ENCODE peak calls at places on chromosomes 6 and 20, in ten cellular contexts. L, P, A, D, F, T, E, K, W and I are unnamed samples.

GRCh38 chr6:16318538-16318937 is 80.2 kb downstream of the GMPR start:
- DNase-seq in L (peak; percentile 23), P (no peak), A (peak; percentile 90), D (no peak), F (peak; percentile 60), T (peak; percentile 43), E (no peak), K (no peak), W (no peak), I (no peak)

GRCh38 chr6:73180076-73180717 is 45.1 kb downstream of the KHDC1L start:
- DNase-seq in L (no peak), P (no peak), A (peak; percentile 25), D (no peak), F (peak; percentile 21), T (no peak), E (no peak), K (no peak), W (no peak), I (no peak)

GRCh38 chr6:134035823-134036296 is 16.6 kb downstream of the SLC2A12 start:
- DNase-seq in L (no peak), P (no peak), A (peak; percentile 64), D (no peak), F (peak; percentile 98), T (peak; percentile 65), E (no peak), K (peak; percentile 38), W (no peak), I (no peak)

GRCh38 chr6:139256087-139256486 is 35.7 kb downstream of the TXLNB start:
- DNase-seq in L (no peak), P (no peak), A (peak; percentile 83), D (no peak), F (no peak), T (peak; percentile 82), E (no peak), K (no peak), W (no peak), I (peak; percentile 71)

GRCh38 chr6:42104095-42104806 is 38.2 kb downstream of the C6orf132 start:
- DNase-seq in L (peak; percentile 80), P (no peak), A (no peak), D (peak; percentile 87), F (no peak), T (peak; percentile 90), E (peak; percentile 88), K (peak; percentile 56), W (peak; percentile 78), I (peak; percentile 88)

GRCh38 chr6:641225-641985 is 15.5 kb downstream of the HUS1B start:
- DNase-seq in L (no peak), P (no peak), A (no peak), D (no peak), F (no peak), T (no peak), E (no peak), K (no peak), W (no peak), I (no peak)

GRCh38 chr6:11803596-11803981 is 25.0 kb upstream of the ADTRP start:
- DNase-seq in L (no peak), P (no peak), A (no peak), D (no peak), F (no peak), T (no peak), E (no peak), K (no peak), W (no peak), I (no peak)

GRCh38 chr20:45500022-45500421 is 15.4 kb downstream of the SPINT3 start:
- DNase-seq in L (no peak), P (no peak), A (no peak), D (no peak), F (no peak), T (no peak), E (no peak), K (no peak), W (no peak), I (no peak)

GRCh38 chr6:122129313-122130025 is 270.0 kb upstream of the HSF2 start:
- DNase-seq in L (no peak), P (no peak), A (no peak), D (no peak), F (no peak), T (no peak), E (peak; percentile 78), K (no peak), W (no peak), I (no peak)

GRCh38 chr20:62741701-62742491 is 33.3 kb downstream of the NTSR1 start:
- DNase-seq in L (peak; percentile 16), P (no peak), A (no peak), D (no peak), F (no peak), T (no peak), E (no peak), K (no peak), W (no peak), I (no peak)

GRCh38 chr20:496126-496696 is 33.9 kb upstream of the TBC1D20 start:
- DNase-seq in L (no peak), P (no peak), A (peak; percentile 49), D (no peak), F (no peak), T (peak; percentile 27), E (no peak), K (no peak), W (no peak), I (no peak)

GRCh38 chr20:10379761-10380160 is 54.3 kb downstream of the MKKS start:
- DNase-seq in L (no peak), P (no peak), A (no peak), D (no peak), F (no peak), T (no peak), E (no peak), K (no peak), W (no peak), I (no peak)

GRCh38 chr6:122553697-122554096 is 56.5 kb upstream of the PKIB start:
- DNase-seq in L (no peak), P (no peak), A (no peak), D (no peak), F (no peak), T (no peak), E (no peak), K (no peak), W (no peak), I (no peak)

GRCh38 chr20:12012241-12013222 is 94.8 kb downstream of the BTBD3 start:
- DNase-seq in L (no peak), P (peak; percentile 54), A (peak; percentile 52), D (peak; percentile 58), F (peak; percentile 51), T (peak; percentile 69), E (peak; percentile 88), K (peak; percentile 81), W (no peak), I (peak; percentile 64)

DNA sequence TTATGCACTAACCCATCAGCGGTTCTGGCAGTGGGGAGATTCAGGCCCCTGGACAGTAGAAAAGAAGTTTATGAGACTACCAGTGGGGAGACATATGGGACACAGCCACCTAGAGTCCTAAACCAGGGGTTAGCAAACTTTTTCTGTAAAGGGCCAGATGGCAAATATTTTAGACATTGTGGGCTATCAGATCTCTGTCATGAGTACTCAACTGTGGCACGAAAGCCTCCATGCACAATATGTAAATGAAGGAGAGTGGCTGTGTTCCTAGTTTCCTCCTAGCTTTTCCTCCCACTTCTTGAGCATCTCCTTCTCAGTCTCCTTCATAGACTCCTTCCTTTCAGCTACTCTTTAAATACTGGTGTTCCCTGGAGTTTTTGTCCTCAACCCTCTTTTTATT is 3.3 kb upstream of the HLA-DMA start:
- DNase-seq in L (no peak), P (no peak), A (no peak), D (no peak), F (no peak), T (no peak), E (no peak), K (no peak), W (no peak), I (no peak)
- H3K27ac ChIP-seq in L (no peak overlapping the region), P (no peak overlapping the region), A (no peak overlapping the region), D (no peak overlapping the region), F (no peak overlapping the region), T (no peak overlapping the region), E (no peak overlapping the region), K (no peak overlapping the region), W (no peak overlapping the region), I (no peak overlapping the region)

GRCh38 chr6:83176256-83176655 is 16.8 kb downstream of the PGM3 start:
- DNase-seq in L (no peak), P (no peak), A (no peak), D (no peak), F (no peak), T (no peak), E (no peak), K (no peak), W (no peak), I (no peak)
- H3K36me3 ChIP-seq in L (no peaks in the 10 kb centered on the region), P (peaks cover 91% of the 10 kb centered on the region), A (peaks cover 47% of the 10 kb centered on the region), D (peaks cover 8% of the 10 kb centered on the region), F (peaks cover 24% of the 10 kb centered on the region), T (peaks cover 39% of the 10 kb centered on the region), E (peaks cover 6% of the 10 kb centered on the region), K (peaks cover 3% of the 10 kb centered on the region), W (peaks cover 15% of the 10 kb centered on the region), I (no peaks in the 10 kb centered on the region)

GRCh38 chr6:35048631-35049083 is 92.5 kb downstream of the TCP11 start:
- DNase-seq in L (peak; percentile 65), P (peak; percentile 30), A (peak; percentile 94), D (peak; percentile 49), F (no peak), T (peak; percentile 86), E (peak; percentile 58), K (peak; percentile 87), W (peak; percentile 17), I (peak; percentile 61)

GRCh38 chr6:35050291-35050987 is 90.7 kb downstream of the TCP11 start:
- DNase-seq in L (no peak), P (peak; percentile 11), A (no peak), D (no peak), F (no peak), T (no peak), E (no peak), K (no peak), W (no peak), I (no peak)

GRCh38 chr6:35048031-35048613 is 93.0 kb downstream of the TCP11 start:
- DNase-seq in L (peak; percentile 48), P (peak; percentile 19), A (no peak), D (peak; percentile 84), F (no peak), T (no peak), E (peak; percentile 51), K (no peak), W (no peak), I (peak; percentile 59)

GRCh38 chr6:35049885-35050284 is 91.3 kb downstream of the TCP11 start:
- DNase-seq in L (peak; percentile 71), P (peak; percentile 66), A (peak; percentile 93), D (no peak), F (no peak), T (peak; percentile 79), E (no peak), K (no peak), W (no peak), I (peak; percentile 64)

DNA sequence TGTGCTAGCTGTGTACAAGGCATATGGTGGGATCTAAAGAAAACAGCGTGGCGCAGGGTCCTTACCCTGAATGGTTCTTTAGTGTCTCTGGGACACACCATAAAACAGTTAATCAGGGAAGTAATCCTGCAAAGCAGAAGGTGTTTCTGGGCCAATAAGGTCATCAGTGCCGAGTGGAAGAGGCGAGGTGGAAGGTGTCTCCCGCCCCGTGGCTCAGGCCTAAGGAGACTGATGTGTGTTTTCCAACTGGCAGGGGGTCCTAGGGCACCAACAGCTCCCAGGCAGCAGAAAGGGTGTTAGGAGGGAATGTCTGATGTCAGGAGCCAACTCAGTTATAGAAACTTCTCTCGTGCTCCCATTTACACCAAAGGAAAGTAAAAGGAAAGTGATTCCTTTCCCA is 91.8 kb downstream of the TCP11 start:
- DNase-seq in L (no peak), P (no peak), A (no peak), D (no peak), F (no peak), T (no peak), E (no peak), K (no peak), W (no peak), I (no peak)
- H3K27ac ChIP-seq in L (peak overlapping the region; percentile 85), P (no peak overlapping the region), A (peak overlapping the region; percentile 79), D (no peak overlapping the region), F (no peak overlapping the region), T (no peak overlapping the region), E (no peak overlapping the region), K (peak overlapping the region; percentile 71), W (no peak overlapping the region), I (peak overlapping the region; percentile 79)

GRCh38 chr20:53013183-53013582 is 41.0 kb downstream of the TSHZ2 start:
- DNase-seq in L (no peak), P (no peak), A (no peak), D (no peak), F (no peak), T (no peak), E (no peak), K (no peak), W (no peak), I (no peak)
- H3K36me3 ChIP-seq in L (no peaks in the 10 kb centered on the region), P (no peaks in the 10 kb centered on the region), A (no peaks in the 10 kb centered on the region), D (no peaks in the 10 kb centered on the region), F (no peaks in the 10 kb centered on the region), T (no peaks in the 10 kb centered on the region), E (no peaks in the 10 kb centered on the region), K (no peaks in the 10 kb centered on the region), W (no peaks in the 10 kb centered on the region), I (no peaks in the 10 kb centered on the region)